ENCODE peak calls at places on chromosome 10, in six cellular contexts. One of them, this sample, is unnamed.

GRCh38 chr10:48287417-48288391 is 13.2 kb upstream of the FRMPD2 start:
- DNase-seq in GM23248: no peak
- DNase-seq in effector CD4-positive, alpha-beta T cell: no peak
- DNase-seq in iris pigment epithelial cell: no peak
- DNase-seq in fibroblast of lung: no peak
- DNase-seq in HT-29: peak
- DNase-seq in this sample: no peak

GRCh38 chr10:59674211-59674836 is 35.3 kb downstream of the SLC16A9 start:
- DNase-seq in GM23248: peak
- DNase-seq in effector CD4-positive, alpha-beta T cell: no peak
- DNase-seq in iris pigment epithelial cell: peak
- DNase-seq in fibroblast of lung: peak
- DNase-seq in HT-29: peak
- DNase-seq in this sample: no peak

GRCh38 chr10:48609899-48610584 is 5.2 kb upstream of the ARHGAP22 start:
- DNase-seq in GM23248: no peak
- DNase-seq in effector CD4-positive, alpha-beta T cell: no peak
- DNase-seq in iris pigment epithelial cell: no peak
- DNase-seq in fibroblast of lung: no peak
- DNase-seq in HT-29: no peak
- DNase-seq in this sample: no peak

GRCh38 chr10:24360286-24361127 is 151.6 kb downstream of the KIAA1217 start:
- DNase-seq in GM23248: peak
- DNase-seq in effector CD4-positive, alpha-beta T cell: no peak
- DNase-seq in iris pigment epithelial cell: peak
- DNase-seq in fibroblast of lung: peak
- DNase-seq in HT-29: peak
- DNase-seq in this sample: no peak

GRCh38 chr10:91758303-91759146 is 39.7 kb upstream of the TNKS2 start:
- DNase-seq in GM23248: peak
- DNase-seq in effector CD4-positive, alpha-beta T cell: no peak
- DNase-seq in iris pigment epithelial cell: peak
- DNase-seq in fibroblast of lung: peak
- DNase-seq in HT-29: peak
- DNase-seq in this sample: no peak

GRCh38 chr10:132841254-132841975 is 55.5 kb upstream of the NKX6-2 start:
- DNase-seq in GM23248: no peak
- DNase-seq in effector CD4-positive, alpha-beta T cell: no peak
- DNase-seq in iris pigment epithelial cell: no peak
- DNase-seq in fibroblast of lung: no peak
- DNase-seq in HT-29: no peak
- DNase-seq in this sample: no peak

GRCh38 chr10:45602836-45603235 is 69.7 kb downstream of the ZFAND4 start:
- DNase-seq in GM23248: no peak
- DNase-seq in effector CD4-positive, alpha-beta T cell: no peak
- DNase-seq in iris pigment epithelial cell: no peak
- DNase-seq in fibroblast of lung: no peak
- DNase-seq in HT-29: no peak
- DNase-seq in this sample: no peak

GRCh38 chr10:114507449-114507848 is 103.1 kb upstream of the AFAP1L2 start:
- DNase-seq in GM23248: no peak
- DNase-seq in effector CD4-positive, alpha-beta T cell: no peak
- DNase-seq in iris pigment epithelial cell: no peak
- DNase-seq in fibroblast of lung: no peak
- DNase-seq in HT-29: peak
- DNase-seq in this sample: no peak

GRCh38 chr10:99870051-99870730 is 87.8 kb downstream of the ABCC2 start:
- DNase-seq in GM23248: peak
- DNase-seq in effector CD4-positive, alpha-beta T cell: no peak
- DNase-seq in iris pigment epithelial cell: no peak
- DNase-seq in fibroblast of lung: no peak
- DNase-seq in HT-29: no peak
- DNase-seq in this sample: no peak

GRCh38 chr10:106999118-106999707 is 165.3 kb downstream of the SORCS1 start:
- DNase-seq in GM23248: no peak
- DNase-seq in effector CD4-positive, alpha-beta T cell: no peak
- DNase-seq in iris pigment epithelial cell: no peak
- DNase-seq in fibroblast of lung: no peak
- DNase-seq in HT-29: no peak
- DNase-seq in this sample: no peak

GRCh38 chr10:394061-394438 is 258.8 kb downstream of the ZMYND11 start:
- DNase-seq in GM23248: no peak
- DNase-seq in effector CD4-positive, alpha-beta T cell: no peak
- DNase-seq in iris pigment epithelial cell: no peak
- DNase-seq in fibroblast of lung: no peak
- DNase-seq in HT-29: no peak
- DNase-seq in this sample: no peak

GRCh38 chr10:61271127-61271780 is 181.9 kb downstream of the TMEM26 start:
- DNase-seq in GM23248: peak
- DNase-seq in effector CD4-positive, alpha-beta T cell: no peak
- DNase-seq in iris pigment epithelial cell: peak
- DNase-seq in fibroblast of lung: peak
- DNase-seq in HT-29: peak
- DNase-seq in this sample: no peak

GRCh38 chr10:71292624-71293445 is 26.2 kb upstream of the SLC29A3 start:
- DNase-seq in GM23248: no peak
- DNase-seq in effector CD4-positive, alpha-beta T cell: no peak
- DNase-seq in iris pigment epithelial cell: no peak
- DNase-seq in fibroblast of lung: no peak
- DNase-seq in HT-29: no peak
- DNase-seq in this sample: no peak

GRCh38 chr10:59072038-59072437 is 104.4 kb upstream of the PHYHIPL start:
- DNase-seq in GM23248: no peak
- DNase-seq in effector CD4-positive, alpha-beta T cell: no peak
- DNase-seq in iris pigment epithelial cell: no peak
- DNase-seq in fibroblast of lung: no peak
- DNase-seq in HT-29: no peak
- DNase-seq in this sample: no peak

GRCh38 chr10:130546841-130547240 is 410.6 kb downstream of the GLRX3 start:
- DNase-seq in GM23248: no peak
- DNase-seq in effector CD4-positive, alpha-beta T cell: no peak
- DNase-seq in iris pigment epithelial cell: no peak
- DNase-seq in fibroblast of lung: no peak
- DNase-seq in HT-29: no peak
- DNase-seq in this sample: no peak

GRCh38 chr10:83522881-83523386 is 616.4 kb upstream of the GHITM start:
- DNase-seq in GM23248: no peak
- DNase-seq in effector CD4-positive, alpha-beta T cell: no peak
- DNase-seq in iris pigment epithelial cell: peak
- DNase-seq in fibroblast of lung: no peak
- DNase-seq in HT-29: no peak
- DNase-seq in this sample: no peak

GRCh38 chr10:26997610-26998009 is 102.7 kb downstream of the ANKRD26 start:
- DNase-seq in GM23248: no peak
- DNase-seq in effector CD4-positive, alpha-beta T cell: no peak
- DNase-seq in iris pigment epithelial cell: no peak
- DNase-seq in fibroblast of lung: no peak
- DNase-seq in HT-29: no peak
- DNase-seq in this sample: no peak

GRCh38 chr10:132779850-132780249 is 6.1 kb downstream of the NKX6-2 start:
- DNase-seq in GM23248: no peak
- DNase-seq in effector CD4-positive, alpha-beta T cell: no peak
- DNase-seq in iris pigment epithelial cell: no peak
- DNase-seq in fibroblast of lung: no peak
- DNase-seq in HT-29: no peak
- DNase-seq in this sample: no peak

GRCh38 chr10:52334595-52334994 is 20.5 kb downstream of the DKK1 start:
- DNase-seq in GM23248: peak
- DNase-seq in effector CD4-positive, alpha-beta T cell: no peak
- DNase-seq in iris pigment epithelial cell: peak
- DNase-seq in fibroblast of lung: no peak
- DNase-seq in HT-29: no peak
- DNase-seq in this sample: no peak

GRCh38 chr10:37566336-37566735 is 291.1 kb downstream of the ZNF248 start:
- DNase-seq in GM23248: no peak
- DNase-seq in effector CD4-positive, alpha-beta T cell: no peak
- DNase-seq in iris pigment epithelial cell: no peak
- DNase-seq in fibroblast of lung: no peak
- DNase-seq in HT-29: no peak
- DNase-seq in this sample: no peak

GRCh38 chr10:48289652-48290238 is 15.2 kb upstream of the FRMPD2 start:
- DNase-seq in GM23248: peak
- DNase-seq in effector CD4-positive, alpha-beta T cell: peak
- DNase-seq in iris pigment epithelial cell: peak
- DNase-seq in fibroblast of lung: peak
- DNase-seq in HT-29: peak
- DNase-seq in this sample: no peak

GRCh38 chr10:92757066-92757716 is 67.4 kb downstream of the HHEX start:
- DNase-seq in GM23248: peak
- DNase-seq in effector CD4-positive, alpha-beta T cell: no peak
- DNase-seq in iris pigment epithelial cell: peak
- DNase-seq in fibroblast of lung: peak
- DNase-seq in HT-29: peak
- DNase-seq in this sample: no peak

GRCh38 chr10:28471705-28472050 is 61.2 kb upstream of the WAC start:
- DNase-seq in GM23248: no peak
- DNase-seq in effector CD4-positive, alpha-beta T cell: no peak
- DNase-seq in iris pigment epithelial cell: no peak
- DNase-seq in fibroblast of lung: no peak
- DNase-seq in HT-29: no peak
- DNase-seq in this sample: no peak